ENCODE peak calls at places on chromosome 6, in ten cellular contexts. One of them, this sample, is unnamed.
A peak's percentile ranks its signal among the peaks of the same experiment; 100 is the strongest.

GRCh38 chr6:107614828-107615227 is 124.9 kb downstream of the SOBP start:
- DNase-seq in HCT116: no peak
- DNase-seq in suprapubic skin: no peak
- DNase-seq in SK-N-MC: no peak
- DNase-seq in endothelial cell of umbilical vein: no peak
- DNase-seq in spleen: no peak
- DNase-seq in K562: no peak
- DNase-seq in HepG2: no peak
- DNase-seq in stomach: no peak
- DNase-seq in GM12878: no peak
- DNase-seq in this sample: no peak

GRCh38 chr6:28953039-28953872 is 29.5 kb upstream of the TRIM27 start:
- DNase-seq in suprapubic skin: no peak
- DNase-seq in HepG2: peak; percentile 74
- DNase-seq in endothelial cell of umbilical vein: peak; percentile 58
- DNase-seq in SK-N-MC: no peak
- DNase-seq in K562: peak; percentile 89
- DNase-seq in GM12878: peak; percentile 56
- DNase-seq in stomach: no peak
- DNase-seq in HCT116: peak; percentile 36
- DNase-seq in spleen: no peak
- DNase-seq in this sample: no peak

GRCh38 chr6:157443066-157443800 is 62.2 kb downstream of the ZDHHC14 start:
- DNase-seq in spleen: no peak
- DNase-seq in suprapubic skin: no peak
- DNase-seq in SK-N-MC: no peak
- DNase-seq in K562: no peak
- DNase-seq in HCT116: no peak
- DNase-seq in HepG2: no peak
- DNase-seq in stomach: no peak
- DNase-seq in endothelial cell of umbilical vein: no peak
- DNase-seq in GM12878: peak; percentile 80
- DNase-seq in this sample: no peak

GRCh38 chr6:144378437-144378836 is 93.3 kb downstream of the UTRN start:
- DNase-seq in SK-N-MC: no peak
- DNase-seq in suprapubic skin: no peak
- DNase-seq in stomach: no peak
- DNase-seq in GM12878: no peak
- DNase-seq in HCT116: no peak
- DNase-seq in endothelial cell of umbilical vein: peak; percentile 47
- DNase-seq in spleen: no peak
- DNase-seq in K562: no peak
- DNase-seq in HepG2: no peak
- DNase-seq in this sample: no peak

GRCh38 chr6:78598966-78599365 is 268.4 kb upstream of the IRAK1BP1 start:
- DNase-seq in HCT116: peak; percentile 98
- DNase-seq in spleen: no peak
- DNase-seq in GM12878: no peak
- DNase-seq in K562: no peak
- DNase-seq in HepG2: no peak
- DNase-seq in endothelial cell of umbilical vein: peak; percentile 100
- DNase-seq in stomach: no peak
- DNase-seq in suprapubic skin: no peak
- DNase-seq in SK-N-MC: no peak
- DNase-seq in this sample: peak; percentile 69

GRCh38 chr6:34239240-34239825 is 2.7 kb downstream of the HMGA1 start:
- DNase-seq in HCT116: no peak
- DNase-seq in stomach: no peak
- DNase-seq in K562: peak; percentile 34
- DNase-seq in SK-N-MC: no peak
- DNase-seq in endothelial cell of umbilical vein: no peak
- DNase-seq in GM12878: no peak
- DNase-seq in spleen: peak; percentile 25
- DNase-seq in HepG2: no peak
- DNase-seq in suprapubic skin: no peak
- DNase-seq in this sample: no peak

GRCh38 chr6:111417181-111417585 is 65.8 kb downstream of the REV3L start:
- DNase-seq in K562: no peak
- DNase-seq in HCT116: no peak
- DNase-seq in suprapubic skin: no peak
- DNase-seq in endothelial cell of umbilical vein: no peak
- DNase-seq in GM12878: no peak
- DNase-seq in HepG2: no peak
- DNase-seq in spleen: no peak
- DNase-seq in stomach: no peak
- DNase-seq in SK-N-MC: no peak
- DNase-seq in this sample: no peak

GRCh38 chr6:154292855-154293519 is 63.6 kb downstream of the IPCEF1 start:
- DNase-seq in SK-N-MC: no peak
- DNase-seq in endothelial cell of umbilical vein: peak; percentile 85
- DNase-seq in HepG2: no peak
- DNase-seq in spleen: no peak
- DNase-seq in stomach: no peak
- DNase-seq in HCT116: no peak
- DNase-seq in GM12878: no peak
- DNase-seq in suprapubic skin: no peak
- DNase-seq in K562: no peak
- DNase-seq in this sample: peak; percentile 66

GRCh38 chr6:73451166-73452106 is 661 bp downstream of the CGAS start:
- DNase-seq in GM12878: no peak
- DNase-seq in HCT116: no peak
- DNase-seq in HepG2: no peak
- DNase-seq in SK-N-MC: no peak
- DNase-seq in spleen: peak; percentile 92
- DNase-seq in K562: no peak
- DNase-seq in endothelial cell of umbilical vein: peak; percentile 57
- DNase-seq in suprapubic skin: peak; percentile 80
- DNase-seq in stomach: peak; percentile 38
- DNase-seq in this sample: peak; percentile 54

GRCh38 chr6:112061605-112062004 is 7.7 kb downstream of the CCN6 start:
- DNase-seq in spleen: no peak
- DNase-seq in stomach: no peak
- DNase-seq in HepG2: no peak
- DNase-seq in K562: no peak
- DNase-seq in endothelial cell of umbilical vein: no peak
- DNase-seq in suprapubic skin: no peak
- DNase-seq in SK-N-MC: no peak
- DNase-seq in GM12878: no peak
- DNase-seq in HCT116: no peak
- DNase-seq in this sample: no peak

GRCh38 chr6:13908955-13909381 is 15.8 kb upstream of the RNF182 start:
- DNase-seq in endothelial cell of umbilical vein: peak; percentile 67
- DNase-seq in GM12878: peak; percentile 27
- DNase-seq in HCT116: peak; percentile 71
- DNase-seq in suprapubic skin: no peak
- DNase-seq in K562: peak; percentile 85
- DNase-seq in stomach: peak; percentile 34
- DNase-seq in spleen: no peak
- DNase-seq in HepG2: peak; percentile 55
- DNase-seq in SK-N-MC: peak; percentile 88
- DNase-seq in this sample: no peak

GRCh38 chr6:91781946-91782345 is 1195.1 kb upstream of the MAP3K7 start:
- DNase-seq in HCT116: no peak
- DNase-seq in HepG2: no peak
- DNase-seq in SK-N-MC: no peak
- DNase-seq in K562: no peak
- DNase-seq in spleen: no peak
- DNase-seq in endothelial cell of umbilical vein: no peak
- DNase-seq in GM12878: no peak
- DNase-seq in stomach: no peak
- DNase-seq in suprapubic skin: no peak
- DNase-seq in this sample: no peak

GRCh38 chr6:17703256-17703694 is 3.5 kb downstream of the NUP153 start:
- DNase-seq in K562: peak; percentile 65
- DNase-seq in endothelial cell of umbilical vein: peak; percentile 86
- DNase-seq in HCT116: no peak
- DNase-seq in HepG2: peak; percentile 50
- DNase-seq in suprapubic skin: no peak
- DNase-seq in SK-N-MC: no peak
- DNase-seq in spleen: no peak
- DNase-seq in GM12878: no peak
- DNase-seq in stomach: no peak
- DNase-seq in this sample: no peak

GRCh38 chr6:44056392-44057237 is 70.6 kb downstream of the MRPL14 start:
- DNase-seq in HCT116: no peak
- DNase-seq in endothelial cell of umbilical vein: peak; percentile 63
- DNase-seq in stomach: no peak
- DNase-seq in GM12878: no peak
- DNase-seq in suprapubic skin: no peak
- DNase-seq in HepG2: no peak
- DNase-seq in SK-N-MC: no peak
- DNase-seq in K562: no peak
- DNase-seq in spleen: peak; percentile 58
- DNase-seq in this sample: no peak

GRCh38 chr6:73234732-73235131 is 9.4 kb upstream of the KHDC1L start:
- DNase-seq in stomach: no peak
- DNase-seq in SK-N-MC: no peak
- DNase-seq in suprapubic skin: no peak
- DNase-seq in HepG2: no peak
- DNase-seq in GM12878: no peak
- DNase-seq in spleen: no peak
- DNase-seq in endothelial cell of umbilical vein: no peak
- DNase-seq in HCT116: no peak
- DNase-seq in K562: no peak
- DNase-seq in this sample: no peak

GRCh38 chr6:92588126-92588525 is 831.2 kb downstream of the EPHA7 start:
- DNase-seq in stomach: no peak
- DNase-seq in GM12878: no peak
- DNase-seq in spleen: no peak
- DNase-seq in suprapubic skin: no peak
- DNase-seq in endothelial cell of umbilical vein: no peak
- DNase-seq in K562: no peak
- DNase-seq in HepG2: no peak
- DNase-seq in SK-N-MC: no peak
- DNase-seq in HCT116: no peak
- DNase-seq in this sample: no peak

DNA sequence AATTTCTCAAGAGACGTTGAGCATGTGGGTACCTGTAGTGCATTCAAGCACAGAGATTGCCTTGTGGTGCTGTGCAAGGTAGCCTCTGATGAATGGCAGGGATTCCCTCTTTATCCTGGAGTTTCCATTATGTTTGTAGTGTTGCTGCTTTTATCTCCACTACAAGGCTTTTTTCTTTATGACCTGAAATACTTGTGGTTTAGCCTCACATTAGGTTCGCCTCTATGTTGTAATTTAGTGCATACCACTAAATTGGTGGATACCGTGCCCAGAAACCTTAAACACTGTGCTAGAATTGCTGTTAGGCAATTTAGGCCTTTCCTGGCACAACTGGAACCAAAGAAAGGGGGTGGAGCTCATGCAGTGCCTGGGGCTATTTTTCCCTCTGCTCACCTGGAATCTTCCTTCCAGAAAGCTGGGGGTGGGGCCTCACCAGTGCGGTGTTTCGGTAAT is 76.7 kb downstream of the NCOA7 start:
- DNase-seq in HCT116: peak; percentile 47
- DNase-seq in HepG2: peak; percentile 24
- DNase-seq in SK-N-MC: no peak
- DNase-seq in endothelial cell of umbilical vein: no peak
- DNase-seq in suprapubic skin: no peak
- DNase-seq in spleen: no peak
- DNase-seq in GM12878: no peak
- DNase-seq in stomach: no peak
- DNase-seq in K562: no peak
- DNase-seq in this sample: no peak
- TF ChIP-seq POLR2AphosphoS5 in HCT116: no peak
- TF ChIP-seq POLR2AphosphoS5 in HepG2: no peak
- TF ChIP-seq POLR2AphosphoS5 in SK-N-MC: no peak
- TF ChIP-seq POLR2AphosphoS5 in endothelial cell of umbilical vein: no peak
- TF ChIP-seq POLR2AphosphoS5 in suprapubic skin: no peak
- TF ChIP-seq POLR2AphosphoS5 in spleen: no peak
- TF ChIP-seq POLR2AphosphoS5 in GM12878: no peak
- TF ChIP-seq POLR2AphosphoS5 in stomach: no peak
- TF ChIP-seq POLR2AphosphoS5 in K562: no peak
- TF ChIP-seq POLR2AphosphoS5 in this sample: no peak

DNA sequence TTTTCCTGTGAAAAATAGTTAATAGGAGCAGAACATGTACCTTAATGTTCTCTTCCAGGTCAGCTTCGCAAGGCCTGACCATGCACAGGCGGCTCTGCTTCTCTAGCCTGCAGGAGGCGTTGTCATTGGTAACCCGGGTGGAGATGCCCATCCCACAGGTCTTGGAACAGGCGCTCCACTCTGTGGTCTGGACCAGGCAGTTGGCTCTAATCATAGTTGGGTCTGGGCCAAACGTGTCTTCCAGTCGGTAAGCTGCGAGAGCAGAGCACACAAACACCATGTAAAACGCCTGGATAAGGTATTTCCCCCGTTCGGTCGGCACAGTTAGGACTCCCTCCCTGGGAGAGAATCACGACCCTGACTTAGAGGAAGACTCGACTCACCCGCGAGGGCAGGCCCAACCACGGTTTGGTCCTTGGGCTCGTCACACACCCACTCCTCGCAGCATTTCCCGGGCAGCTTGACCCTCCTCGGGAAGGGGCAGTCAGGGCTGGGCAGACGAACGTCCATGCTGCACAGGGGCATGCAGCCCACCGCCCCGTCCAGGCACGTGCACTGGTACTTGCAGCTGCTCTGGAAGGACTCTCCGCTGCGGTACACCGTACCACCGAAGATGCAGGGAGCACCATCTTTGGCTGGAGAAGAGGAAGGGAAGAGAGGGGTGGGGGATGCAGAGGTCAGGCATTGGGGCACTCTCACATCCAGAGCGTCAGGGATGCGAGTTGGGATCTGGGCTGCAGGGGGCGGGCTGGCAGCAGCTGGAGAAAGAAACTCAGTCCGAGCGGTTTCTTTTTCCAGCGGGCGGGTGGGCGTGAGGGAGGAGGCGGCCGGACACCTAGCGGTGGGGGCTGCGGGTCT is 1.0 kb downstream of the CCN2 start:
- DNase-seq in HCT116: peak; percentile 32
- DNase-seq in spleen: peak; percentile 83
- DNase-seq in endothelial cell of umbilical vein: peak; percentile 55
- DNase-seq in suprapubic skin: peak; percentile 86
- DNase-seq in SK-N-MC: no peak
- DNase-seq in stomach: peak; percentile 80
- DNase-seq in HepG2: peak; percentile 75
- DNase-seq in K562: no peak
- DNase-seq in GM12878: no peak
- DNase-seq in this sample: peak; percentile 77
- TF ChIP-seq POLR2AphosphoS5 in HCT116: no peak
- TF ChIP-seq POLR2AphosphoS5 in spleen: peak; percentile 78
- TF ChIP-seq POLR2AphosphoS5 in endothelial cell of umbilical vein: peak; percentile 85
- TF ChIP-seq POLR2AphosphoS5 in suprapubic skin: peak; percentile 45
- TF ChIP-seq POLR2AphosphoS5 in SK-N-MC: no peak
- TF ChIP-seq POLR2AphosphoS5 in stomach: no peak
- TF ChIP-seq POLR2AphosphoS5 in HepG2: peak; percentile 74
- TF ChIP-seq POLR2AphosphoS5 in K562: no peak
- TF ChIP-seq POLR2AphosphoS5 in GM12878: no peak
- TF ChIP-seq POLR2AphosphoS5 in this sample: peak; percentile 72

GRCh38 chr6:161091972-161092701 is 100.6 kb downstream of the MAP3K4 start:
- DNase-seq in SK-N-MC: no peak
- DNase-seq in suprapubic skin: no peak
- DNase-seq in stomach: no peak
- DNase-seq in HCT116: no peak
- DNase-seq in endothelial cell of umbilical vein: no peak
- DNase-seq in K562: no peak
- DNase-seq in spleen: no peak
- DNase-seq in GM12878: no peak
- DNase-seq in HepG2: no peak
- DNase-seq in this sample: no peak
- TF ChIP-seq POLR2AphosphoS5 in SK-N-MC: no peak
- TF ChIP-seq POLR2AphosphoS5 in suprapubic skin: no peak
- TF ChIP-seq POLR2AphosphoS5 in stomach: no peak
- TF ChIP-seq POLR2AphosphoS5 in HCT116: no peak
- TF ChIP-seq POLR2AphosphoS5 in endothelial cell of umbilical vein: no peak
- TF ChIP-seq POLR2AphosphoS5 in K562: no peak
- TF ChIP-seq POLR2AphosphoS5 in spleen: no peak
- TF ChIP-seq POLR2AphosphoS5 in GM12878: no peak
- TF ChIP-seq POLR2AphosphoS5 in HepG2: no peak
- TF ChIP-seq POLR2AphosphoS5 in this sample: no peak

GRCh38 chr6:123276439-123277045 is 280.5 kb downstream of the CLVS2 start:
- DNase-seq in GM12878: no peak
- DNase-seq in stomach: no peak
- DNase-seq in SK-N-MC: peak; percentile 8
- DNase-seq in HCT116: no peak
- DNase-seq in spleen: no peak
- DNase-seq in K562: peak; percentile 26
- DNase-seq in HepG2: no peak
- DNase-seq in suprapubic skin: no peak
- DNase-seq in endothelial cell of umbilical vein: no peak
- DNase-seq in this sample: no peak
- TF ChIP-seq POLR2AphosphoS5 in GM12878: no peak
- TF ChIP-seq POLR2AphosphoS5 in stomach: no peak
- TF ChIP-seq POLR2AphosphoS5 in SK-N-MC: no peak
- TF ChIP-seq POLR2AphosphoS5 in HCT116: no peak
- TF ChIP-seq POLR2AphosphoS5 in spleen: no peak
- TF ChIP-seq POLR2AphosphoS5 in K562: no peak
- TF ChIP-seq POLR2AphosphoS5 in HepG2: no peak
- TF ChIP-seq POLR2AphosphoS5 in suprapubic skin: no peak
- TF ChIP-seq POLR2AphosphoS5 in endothelial cell of umbilical vein: no peak
- TF ChIP-seq POLR2AphosphoS5 in this sample: no peak